ENCODE peak calls at places on chromosomes 12 and 14, in seven cellular contexts. S is vagina, A is colonic mucosa, L is H1, J is adrenal gland, H is A549, B is stomach. C is an unnamed sample.
A peak's percentile ranks its signal among the peaks of the same experiment; 100 is the strongest.

GRCh38 chr12:101570022-101570421 is 24.7 kb upstream of the MYBPC1 start:
- DNase-seq in A (no peak), B (no peak), L (no peak), H (no peak), S (no peak), J (no peak), C (no peak)

GRCh38 chr12:70695361-70696023 is 58.3 kb upstream of the PTPRB start:
- DNase-seq in H (no peak), S (no peak), A (peak; percentile 30), L (no peak), J (no peak), B (no peak), C (no peak)

GRCh38 chr12:122106891-122107660 is 28.5 kb downstream of the MLXIP start:
- DNase-seq in J (peak; percentile 60), H (no peak), A (peak; percentile 82), S (no peak), L (no peak), B (peak; percentile 88), C (peak; percentile 52)

GRCh38 chr14:100525615-100526014 is 61.6 kb downstream of the BEGAIN start:
- DNase-seq in J (no peak), A (no peak), H (no peak), S (no peak), B (peak; percentile 23), L (no peak), C (no peak)

GRCh38 chr12:103470664-103471063 is 25.1 kb downstream of the C12orf42 start:
- DNase-seq in A (no peak), H (no peak), L (no peak), B (no peak), J (no peak), S (no peak), C (no peak)

GRCh38 chr12:2998789-2999264 is 39.6 kb downstream of the TEAD4 start:
- DNase-seq in H (no peak), S (no peak), B (no peak), A (no peak), J (no peak), L (peak; percentile 74), C (peak; percentile 91)

GRCh38 chr14:75654127-75654732 is 6.4 kb downstream of the ERG28 start:
- DNase-seq in B (peak; percentile 88), J (peak; percentile 79), H (peak; percentile 86), L (peak; percentile 95), A (peak; percentile 87), S (no peak), C (peak; percentile 96)

GRCh38 chr14:91484744-91485143 is 25.4 kb downstream of the PPP4R3A start:
- DNase-seq in B (no peak), H (no peak), L (no peak), S (no peak), A (no peak), J (no peak), C (no peak)

GRCh38 chr12:68530965-68531364 is 79.7 kb upstream of the RAP1B start:
- DNase-seq in H (no peak), B (no peak), L (no peak), S (no peak), A (no peak), J (no peak), C (no peak)

GRCh38 chr12:109592195-109592904 is 18.8 kb downstream of the MVK start:
- DNase-seq in L (no peak), S (no peak), H (no peak), B (no peak), A (no peak), J (no peak), C (no peak)

GRCh38 chr12:48286665-48287064 is 64.1 kb downstream of the ZNF641 start:
- DNase-seq in L (no peak), J (no peak), B (no peak), A (no peak), S (no peak), H (no peak), C (peak; percentile 80)

GRCh38 chr12:59452746-59453145 is 143.1 kb upstream of the SLC16A7 start:
- DNase-seq in B (no peak), J (no peak), H (no peak), L (no peak), A (no peak), S (no peak), C (no peak)

DNA sequence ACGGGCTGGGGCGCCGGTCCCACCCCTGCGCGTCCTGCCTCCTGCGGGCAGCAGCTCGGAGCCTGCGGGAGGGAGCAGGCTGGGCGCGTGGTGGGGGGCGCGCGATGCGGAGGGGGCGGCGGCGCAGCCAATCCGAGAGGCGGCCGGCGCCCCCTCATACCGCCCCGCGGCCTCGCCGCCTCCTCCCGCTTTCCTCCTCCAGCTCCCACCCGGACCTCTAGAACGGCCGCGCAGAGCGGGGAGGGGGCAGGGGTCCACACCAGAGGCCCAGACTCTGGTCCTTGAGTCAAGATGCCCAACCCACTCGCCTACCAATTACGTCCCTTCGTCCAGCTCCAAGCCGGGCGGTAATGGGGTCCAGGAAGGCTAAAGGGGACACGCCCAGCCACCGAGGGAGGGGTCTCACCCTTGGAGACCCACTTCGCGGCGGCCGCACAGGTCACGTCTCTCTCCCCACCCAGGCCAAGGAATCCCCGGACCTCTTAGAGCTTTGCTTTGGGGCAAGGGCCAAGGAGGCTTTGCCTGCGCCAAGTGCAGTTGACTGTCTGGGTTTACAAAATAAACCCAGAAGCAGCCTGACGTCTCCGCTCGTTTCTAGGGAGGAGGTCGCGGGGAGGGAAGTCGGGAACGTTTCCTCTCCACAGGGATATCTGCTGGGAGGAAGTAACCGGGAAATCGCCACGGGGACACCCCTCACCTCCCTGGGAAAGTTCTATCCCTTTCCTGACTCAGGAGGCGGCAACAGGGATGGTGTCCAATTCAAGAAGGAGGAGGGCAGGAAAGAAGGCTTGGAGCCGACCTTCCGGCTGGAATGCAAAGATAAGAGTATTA is at the start of gene AMIGO2:
- DNase-seq in B (peak; percentile 36), A (peak; percentile 40), H (peak; percentile 78), S (no peak), J (peak; percentile 70), L (peak; percentile 72), C (peak; percentile 88)
- H3K27ac ChIP-seq in B (peak within 1 kb of the TSS; percentile 84), A (peak within 1 kb of the TSS; percentile 77), H (peak within 1 kb of the TSS; percentile 100), S (peak within 1 kb of the TSS; percentile 96), J (peak within 1 kb of the TSS; percentile 90), L (no peak within 1 kb of the TSS), C (no peak within 1 kb of the TSS)

GRCh38 chr14:93089501-93090269 is 26.0 kb downstream of the ITPK1 start:
- DNase-seq in H (no peak), A (no peak), L (no peak), J (no peak), S (no peak), B (no peak), C (no peak)
- H3K4me1 ChIP-seq in H (peaks cover 15% of the 10 kb centered on the region), A (no peaks in the 10 kb centered on the region), L (peaks cover 29% of the 10 kb centered on the region), J (peaks cover 17% of the 10 kb centered on the region), S (peaks cover 81% of the 10 kb centered on the region), B (peaks cover 18% of the 10 kb centered on the region), C (peaks cover 10% of the 10 kb centered on the region)

DNA sequence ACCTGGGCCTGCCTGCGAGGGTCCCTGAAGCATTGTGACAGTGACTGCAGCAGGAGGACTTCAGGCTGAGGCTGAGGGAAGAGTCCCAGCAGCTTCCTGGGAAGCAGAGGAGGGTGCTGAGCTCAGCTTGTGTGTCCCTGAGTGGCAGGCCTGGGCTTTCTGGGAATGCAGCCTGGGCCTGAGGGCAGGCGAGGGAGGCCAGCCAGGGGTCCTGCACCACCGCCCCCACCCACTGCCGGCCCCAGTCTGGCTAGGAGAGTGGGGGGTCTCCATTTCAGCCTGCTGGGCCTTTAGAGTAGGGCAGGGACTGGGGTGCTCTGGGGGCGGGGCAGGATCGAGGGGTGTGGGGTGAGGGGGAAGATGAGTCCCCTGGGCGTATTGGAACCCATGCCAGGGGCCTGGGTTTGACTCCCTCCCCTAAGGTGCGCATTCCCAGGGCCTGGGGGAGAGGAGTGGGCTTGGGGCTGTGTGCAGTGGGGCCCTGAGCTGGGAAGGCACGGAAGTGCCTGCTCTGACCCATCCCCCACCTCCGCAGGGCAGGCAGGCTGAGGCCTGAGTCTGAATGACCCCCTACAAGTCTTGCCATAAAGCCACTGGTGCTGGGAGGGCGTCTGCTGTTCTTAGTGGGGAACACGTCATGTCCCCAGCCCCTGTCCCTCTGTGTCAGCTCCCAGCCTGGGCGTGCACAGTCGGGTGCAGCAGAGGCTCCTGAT is 46.4 kb downstream of the KRT80 start:
- DNase-seq in S (no peak), B (no peak), A (no peak), H (no peak), L (no peak), J (no peak), C (peak; percentile 72)
- H3K27ac ChIP-seq in S (peak overlapping the region; percentile 98), B (peak overlapping the region; percentile 92), A (no peak overlapping the region), H (peak overlapping the region; percentile 100), L (no peak overlapping the region), J (no peak overlapping the region), C (peak overlapping the region; percentile 7)

GRCh38 chr14:81855007-81855406 is 321.4 kb upstream of the SEL1L start:
- DNase-seq in J (no peak), S (no peak), H (no peak), A (no peak), B (no peak), L (no peak), C (no peak)
- H3K4me1 ChIP-seq in J (no peaks in the 10 kb centered on the region), S (no peaks in the 10 kb centered on the region), H (no peaks in the 10 kb centered on the region), A (no peaks in the 10 kb centered on the region), B (no peaks in the 10 kb centered on the region), L (no peaks in the 10 kb centered on the region), C (no peaks in the 10 kb centered on the region)

GRCh38 chr14:55071051-55071450 is 19.6 kb downstream of the MAPK1IP1L start:
- DNase-seq in J (no peak), B (no peak), L (no peak), H (no peak), A (no peak), S (no peak), C (no peak)

GRCh38 chr14:55075628-55076027 is 24.2 kb downstream of the MAPK1IP1L start:
- DNase-seq in S (no peak), A (no peak), L (no peak), B (no peak), H (no peak), J (no peak), C (no peak)

GRCh38 chr14:55071870-55072640 is 20.6 kb downstream of the MAPK1IP1L start:
- DNase-seq in H (no peak), B (no peak), S (no peak), L (no peak), A (no peak), J (peak; percentile 58), C (no peak)

GRCh38 chr14:55074662-55075061 is 23.2 kb downstream of the MAPK1IP1L start:
- DNase-seq in J (no peak), A (no peak), S (no peak), B (no peak), L (peak; percentile 43), H (no peak), C (no peak)

DNA sequence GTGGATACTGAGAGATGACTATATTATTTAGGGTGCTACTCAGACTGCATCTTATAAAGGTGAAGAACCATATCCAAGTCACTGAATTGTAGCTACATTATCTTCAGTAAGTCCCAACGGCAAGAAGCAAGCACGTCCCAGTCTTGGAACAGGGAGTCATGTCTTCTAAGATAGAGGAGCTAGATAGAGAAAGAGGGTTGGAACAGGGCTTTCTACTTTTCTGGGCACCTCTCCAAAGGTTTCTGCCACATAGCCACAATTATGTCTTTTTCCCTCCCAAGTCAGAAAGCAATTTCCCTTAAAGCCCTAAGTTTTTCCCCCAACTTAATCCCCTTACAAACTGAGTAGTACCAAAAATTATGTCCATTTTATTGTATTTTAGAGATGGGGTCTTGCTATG is 22.4 kb downstream of the MAPK1IP1L start:
- DNase-seq in L (peak; percentile 23), S (no peak), A (no peak), H (no peak), B (no peak), J (no peak), C (no peak)
- H3K27ac ChIP-seq in L (no peak overlapping the region), S (no peak overlapping the region), A (no peak overlapping the region), H (no peak overlapping the region), B (no peak overlapping the region), J (no peak overlapping the region), C (no peak overlapping the region)

DNA sequence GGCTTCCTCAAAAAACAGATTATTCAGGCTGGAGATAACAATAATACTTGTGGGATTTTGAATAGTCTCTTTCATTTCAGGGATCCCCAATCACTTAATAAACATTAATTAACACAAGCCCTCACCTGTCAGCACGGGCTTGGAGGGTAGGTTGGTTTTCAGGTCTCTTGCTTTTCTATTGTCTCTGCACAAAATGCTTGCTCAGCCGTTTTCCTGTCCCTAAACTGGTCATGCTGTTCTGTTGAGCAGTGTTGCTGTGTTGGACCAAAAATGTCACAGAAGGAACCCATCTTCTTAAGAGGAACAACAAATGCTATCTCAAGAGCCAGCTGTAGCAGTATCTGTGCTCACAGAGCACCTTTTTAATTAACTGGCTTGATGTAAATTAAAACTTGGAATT is 231.7 kb upstream of the CRY1 start:
- DNase-seq in S (no peak), B (no peak), H (no peak), A (no peak), L (no peak), J (no peak), C (no peak)
- H3K4me1 ChIP-seq in S (peaks cover 16% of the 10 kb centered on the region), B (peaks cover 11% of the 10 kb centered on the region), H (peaks cover 73% of the 10 kb centered on the region), A (peaks cover 5% of the 10 kb centered on the region), L (peaks cover 6% of the 10 kb centered on the region), J (peaks cover 6% of the 10 kb centered on the region), C (no peaks in the 10 kb centered on the region)

C was measured in endodermal cell.